ENCODE peak calls at places on chromosomes 16 and 17, in four cellular contexts. K is K562, B is HepG2, Z is GM12878. Y is an unnamed sample.

GRCh38 chr17:2406271-2406902 is 5.5 kb upstream of the MNT start:
- DNase-seq in K (no peak), B (no peak), Z (no peak), Y (no peak)

GRCh38 chr17:55433629-55434422 is 12.2 kb upstream of the MMD start:
- DNase-seq in K (no peak), B (peak; percentile 99), Z (no peak), Y (no peak)

GRCh38 chr16:67170168-67170947 is at the start of gene NOL3:
- DNase-seq in K (peak; percentile 87), B (peak; percentile 87), Z (peak; percentile 58), Y (peak; percentile 62)

GRCh38 chr17:74419862-74420492 is 11.9 kb upstream of the GPRC5C start:
- DNase-seq in K (no peak), B (no peak), Z (no peak), Y (no peak)

GRCh38 chr16:81583893-81584705 is 139.5 kb downstream of the CMIP start:
- DNase-seq in K (no peak), B (no peak), Z (no peak), Y (no peak)

GRCh38 chr16:77951788-77952187 is 70.6 kb upstream of the CLEC3A start:
- DNase-seq in K (peak; percentile 26), B (peak; percentile 50), Z (peak; percentile 21), Y (peak; percentile 30)

GRCh38 chr16:49855280-49855821 is 561 bp downstream of the ZNF423 start:
- DNase-seq in K (peak; percentile 71), B (no peak), Z (peak; percentile 19), Y (peak; percentile 60)

GRCh38 chr16:35735403-35736251 is 2276.2 kb downstream of the TP53TG3F start:
- DNase-seq in K (no peak), B (no peak), Z (no peak), Y (no peak)

GRCh38 chr16:49342336-49343265 is 31.0 kb upstream of the C16orf78 start:
- DNase-seq in K (no peak), B (no peak), Z (no peak), Y (no peak)

GRCh38 chr16:51290886-51291285 is 139.8 kb upstream of the SALL1 start:
- DNase-seq in K (no peak), B (no peak), Z (no peak), Y (no peak)

GRCh38 chr17:68835061-68835460 is 120.1 kb downstream of the ABCA8 start:
- DNase-seq in K (no peak), B (no peak), Z (no peak), Y (no peak)

GRCh38 chr17:75619506-75620431 is 13.5 kb upstream of the SMIM5 start:
- DNase-seq in K (peak; percentile 67), B (peak; percentile 39), Z (no peak), Y (peak; percentile 61)

GRCh38 chr16:70735141-70735979 is 49.5 kb upstream of the MTSS2 start:
- DNase-seq in K (no peak), B (peak; percentile 30), Z (no peak), Y (no peak)

GRCh38 chr17:42849451-42850157 is 1.4 kb upstream of the AOC3 start:
- DNase-seq in K (peak; percentile 16), B (no peak), Z (no peak), Y (no peak)

GRCh38 chr17:21353326-21354010 is 22.7 kb upstream of the KCNJ12 start:
- DNase-seq in K (no peak), B (no peak), Z (no peak), Y (no peak)

GRCh38 chr17:27533874-27534815 is 77.9 kb downstream of the KSR1 start:
- DNase-seq in K (no peak), B (no peak), Z (no peak), Y (no peak)

GRCh38 chr16:86578499-86579267 is at the start of gene FOXL1:
- DNase-seq in K (no peak), B (no peak), Z (no peak), Y (no peak)

GRCh38 chr17:8222380-8222629 is 11.9 kb upstream of the AURKB start:
- DNase-seq in K (no peak), B (peak; percentile 86), Z (no peak), Y (no peak)

DNA sequence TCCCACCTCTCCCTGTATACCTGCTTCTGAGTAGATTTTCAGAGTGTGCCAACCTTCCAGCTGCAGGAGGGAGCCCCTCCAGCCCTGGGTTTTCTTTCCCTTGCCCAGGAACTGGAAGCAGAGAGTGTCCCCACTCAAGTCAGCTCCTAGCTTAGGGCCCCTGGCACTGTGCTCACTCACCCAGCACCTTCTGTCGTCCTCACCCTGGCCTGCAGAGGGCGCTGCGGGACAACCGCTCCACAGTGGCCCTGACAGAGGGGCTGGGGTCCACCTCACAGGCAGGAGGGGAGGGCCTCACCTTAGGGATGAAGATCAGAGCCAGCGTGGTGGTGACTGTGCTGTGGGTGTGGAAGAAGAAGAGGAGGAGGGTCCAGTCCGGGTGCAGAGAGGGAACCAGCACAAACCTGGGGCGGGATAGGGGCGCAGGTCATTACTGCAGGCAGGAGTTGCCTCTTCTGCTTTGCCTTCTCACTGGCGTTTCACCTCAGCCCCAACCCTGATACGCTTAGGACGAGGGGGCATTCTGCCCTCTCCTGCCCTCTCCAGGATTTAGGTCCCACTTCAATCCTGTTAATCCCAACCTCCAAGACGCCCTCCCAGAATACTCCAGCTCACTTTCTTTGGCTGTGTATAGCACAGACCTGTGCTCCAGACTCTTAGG is 10.0 kb downstream of the GPR179 start:
- DNase-seq in K (peak; percentile 74), B (peak; percentile 53), Z (no peak), Y (peak; percentile 71)
- TF ChIP-seq FOXM1 in K (no peak), B (no peak), Z (no peak), Y (no peak)

GRCh38 chr17:4176803-4177472 is 33.9 kb downstream of the CYB5D2 start:
- DNase-seq in K (no peak), B (no peak), Z (no peak), Y (no peak)
- TF ChIP-seq BHLHE40 in K (no peak), B (no peak), Z (no peak), Y (no peak)

DNA sequence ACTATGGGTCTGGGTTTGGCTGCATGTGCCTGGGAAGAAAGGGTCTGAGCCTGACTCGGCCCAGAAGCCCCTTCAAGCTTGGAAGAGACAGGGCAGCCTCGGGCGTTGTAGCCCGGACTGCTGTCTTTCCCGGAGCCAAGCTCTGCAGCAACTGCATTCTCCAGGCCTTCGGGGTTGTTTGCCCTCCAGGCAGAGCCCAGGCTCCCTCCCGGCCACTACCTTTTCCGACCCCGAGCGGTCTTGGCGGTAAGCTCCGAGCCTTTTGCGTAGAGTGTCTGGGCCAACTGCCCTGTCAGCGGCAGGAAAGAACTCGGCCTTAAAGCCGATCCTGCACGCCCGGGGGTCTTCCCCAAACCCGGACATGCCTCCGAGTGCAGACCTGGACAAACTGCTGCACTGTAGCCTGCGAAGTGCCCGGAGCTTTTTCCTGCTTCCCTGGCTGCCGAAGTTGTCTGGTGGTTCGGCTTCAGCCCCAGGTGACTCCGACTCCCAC is 1.3 kb downstream of the LHX1 start:
- DNase-seq in K (no peak), B (no peak), Z (no peak), Y (no peak)
- TF ChIP-seq FOXM1 in K (no peak), B (no peak), Z (no peak), Y (no peak)

GRCh38 chr17:333626-334396 is 18.8 kb downstream of the RPH3AL start:
- DNase-seq in K (no peak), B (no peak), Z (no peak), Y (peak; percentile 30)
- TF ChIP-seq BHLHE40 in K (no peak), B (no peak), Z (no peak), Y (no peak)

DNA sequence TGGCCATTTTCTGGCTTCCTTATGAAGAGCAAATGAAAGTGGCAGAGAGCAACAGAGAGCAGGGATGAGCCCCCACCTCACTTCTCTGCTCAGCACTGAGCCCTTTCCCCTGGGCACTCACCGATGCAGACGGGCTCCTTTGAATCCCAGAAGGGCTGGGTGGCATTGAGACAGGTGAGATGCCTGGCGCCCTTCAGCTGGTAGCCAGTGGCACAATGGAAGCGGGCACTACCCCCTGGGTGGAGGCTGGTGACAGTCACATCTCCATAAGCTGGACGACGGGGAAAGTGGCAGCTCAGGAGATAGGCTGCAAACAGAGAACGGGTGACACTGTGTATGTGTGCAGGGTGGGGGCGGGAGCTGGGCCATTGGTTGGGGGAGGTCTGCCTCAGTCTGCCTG is 12.5 kb upstream of the PHF12 start:
- DNase-seq in K (no peak), B (no peak), Z (no peak), Y (no peak)
- TF ChIP-seq FOXM1 in K (no peak), B (no peak), Z (no peak), Y (no peak)

Y was measured in HEK293T.